ENCODE peak calls at places on chromosome 12, in nine cellular contexts. D is nucleus accumbens; G is tibial artery; W is naive thymus-derived CD8-positive, alpha-beta T cell; I is NCI-H524; V is aorta; U is pancreas; C is endothelial cell; F is GM03348. H is an unnamed sample.

GRCh38 chr12:69712826-69713225 is 13.7 kb upstream of the BEST3 start:
- DNase-seq in G (no peak), F (no peak), W (no peak), V (no peak), C (no peak), D (no peak), U (no peak), I (no peak), H (no peak)

GRCh38 chr12:109475993-109476806 is 900 bp downstream of the KCTD10 start:
- DNase-seq in C (no peak), F (peak; percentile 25), I (no peak), W (no peak), D (no peak), U (no peak), V (no peak), G (no peak), H (peak; percentile 30)

GRCh38 chr12:124909831-124910560 is 4.5 kb downstream of the UBC start:
- DNase-seq in G (no peak), W (no peak), U (no peak), I (no peak), D (no peak), V (peak; percentile 44), F (no peak), C (no peak), H (no peak)

GRCh38 chr12:76790564-76791552 is 26.9 kb downstream of the ZDHHC17 start:
- DNase-seq in F (peak; percentile 41), D (no peak), V (no peak), G (no peak), I (no peak), W (peak; percentile 55), U (no peak), C (no peak), H (no peak)

GRCh38 chr12:110869035-110869434 is 22.2 kb downstream of the CCDC63 start:
- DNase-seq in I (no peak), W (no peak), D (no peak), C (no peak), F (no peak), U (no peak), G (no peak), V (no peak), H (no peak)

GRCh38 chr12:117408161-117408791 is 46.9 kb upstream of the NOS1 start:
- DNase-seq in I (no peak), V (no peak), D (no peak), C (no peak), G (peak; percentile 28), F (peak; percentile 22), U (peak; percentile 81), W (no peak), H (peak; percentile 9)

GRCh38 chr12:54371328-54372112 is 7.2 kb upstream of the GPR84 start:
- DNase-seq in G (peak; percentile 75), I (no peak), W (no peak), C (no peak), F (no peak), U (no peak), D (peak; percentile 13), V (peak; percentile 85), H (no peak)

GRCh38 chr12:11830298-11830937 is 180.9 kb downstream of the ETV6 start:
- DNase-seq in W (no peak), U (no peak), D (no peak), C (no peak), F (no peak), G (no peak), V (no peak), I (no peak), H (no peak)

GRCh38 chr12:80849367-80849766 is 88.4 kb downstream of the LIN7A start:
- DNase-seq in D (no peak), C (no peak), I (no peak), U (no peak), G (no peak), V (no peak), W (no peak), F (no peak), H (no peak)

GRCh38 chr12:6372403-6373003 is 2.9 kb downstream of the SCNN1A start:
- DNase-seq in G (peak; percentile 48), V (peak; percentile 61), F (peak; percentile 92), D (no peak), W (no peak), U (no peak), C (no peak), I (no peak), H (peak; percentile 72)

GRCh38 chr12:122097641-122098364 is 19.2 kb downstream of the MLXIP start:
- DNase-seq in D (no peak), V (no peak), C (peak; percentile 35), G (no peak), U (peak; percentile 77), F (peak; percentile 12), W (no peak), I (no peak), H (peak; percentile 90)

GRCh38 chr12:48977290-48978281 is 536 bp upstream of the WNT1 start:
- DNase-seq in C (peak; percentile 85), I (no peak), G (no peak), W (peak; percentile 76), F (peak; percentile 85), V (peak; percentile 95), U (peak; percentile 91), D (no peak), H (peak; percentile 86)

GRCh38 chr12:93176166-93176565 is 201.6 kb upstream of the NUDT4 start:
- DNase-seq in W (no peak), G (no peak), D (no peak), I (no peak), U (no peak), F (peak; percentile 54), V (no peak), C (no peak), H (no peak)

GRCh38 chr12:107461222-107461980 is 224.2 kb upstream of the PWP1 start:
- DNase-seq in G (no peak), C (no peak), V (no peak), W (no peak), U (no peak), I (peak; percentile 13), D (no peak), F (peak; percentile 78), H (no peak)

GRCh38 chr12:109761631-109761950 is 48.0 kb downstream of the FAM222A start:
- DNase-seq in C (no peak), I (no peak), V (peak; percentile 57), D (no peak), U (peak; percentile 50), F (no peak), W (no peak), G (peak; percentile 11), H (no peak)

GRCh38 chr12:31235868-31236395 is 90.0 kb downstream of the SINHCAF start:
- DNase-seq in U (no peak), V (no peak), F (no peak), C (no peak), D (no peak), W (no peak), G (no peak), I (no peak), H (no peak)

GRCh38 chr12:47361389-47362031 is 281.8 kb upstream of the AMIGO2 start:
- DNase-seq in U (no peak), D (no peak), F (no peak), V (no peak), G (no peak), W (peak; percentile 43), C (peak; percentile 15), I (no peak), H (no peak)

GRCh38 chr12:67391034-67391433 is 121.9 kb downstream of the CAND1 start:
- DNase-seq in C (no peak), W (no peak), F (no peak), I (no peak), V (no peak), U (no peak), D (no peak), G (no peak), H (no peak)

GRCh38 chr12:28536088-28536487 is 345.8 kb downstream of the CCDC91 start:
- DNase-seq in U (no peak), I (no peak), F (peak; percentile 51), D (no peak), G (no peak), V (no peak), C (no peak), W (no peak), H (no peak)

GRCh38 chr12:124480469-124481256 is 86.7 kb downstream of the NCOR2 start:
- DNase-seq in C (no peak), F (no peak), U (peak; percentile 67), G (no peak), I (peak; percentile 84), D (no peak), V (no peak), W (no peak), H (peak; percentile 67)

GRCh38 chr12:16531623-16532022 is 74.3 kb downstream of the LMO3 start:
- DNase-seq in C (no peak), D (no peak), G (no peak), W (no peak), I (peak; percentile 18), U (no peak), F (no peak), V (no peak), H (no peak)